ENCODE peak calls at places on chromosome 19, in seven cellular contexts. One of them, this sample, is unnamed.

GRCh38 chr19:50300814-50301606 is 28.2 kb downstream of the KCNC3 start:
- DNase-seq in psoas muscle: no peak
- DNase-seq in left lung: no peak
- DNase-seq in choroid plexus epithelial cell: peak; percentile 70
- DNase-seq in ovary: no peak
- DNase-seq in nephron progenitor cell: no peak
- DNase-seq in progenitor cell of endocrine pancreas: no peak
- DNase-seq in this sample: no peak

GRCh38 chr19:13056052-13056660 is 46.5 kb downstream of the LYL1 start:
- DNase-seq in left lung: peak; percentile 90
- DNase-seq in progenitor cell of endocrine pancreas: no peak
- DNase-seq in psoas muscle: no peak
- DNase-seq in ovary: peak; percentile 68
- DNase-seq in nephron progenitor cell: no peak
- DNase-seq in choroid plexus epithelial cell: peak; percentile 66
- DNase-seq in this sample: no peak

GRCh38 chr19:30420881-30421280 is 48.7 kb downstream of the ZNF536 start:
- DNase-seq in choroid plexus epithelial cell: no peak
- DNase-seq in psoas muscle: no peak
- DNase-seq in left lung: no peak
- DNase-seq in progenitor cell of endocrine pancreas: no peak
- DNase-seq in ovary: no peak
- DNase-seq in nephron progenitor cell: no peak
- DNase-seq in this sample: no peak

GRCh38 chr19:33375760-33376159 is 2.3 kb downstream of the CEBPG start:
- DNase-seq in psoas muscle: no peak
- DNase-seq in ovary: no peak
- DNase-seq in nephron progenitor cell: no peak
- DNase-seq in progenitor cell of endocrine pancreas: no peak
- DNase-seq in choroid plexus epithelial cell: peak; percentile 52
- DNase-seq in left lung: no peak
- DNase-seq in this sample: no peak

GRCh38 chr19:8965887-8966286 is 44.3 kb downstream of the MUC16 start:
- DNase-seq in progenitor cell of endocrine pancreas: no peak
- DNase-seq in psoas muscle: no peak
- DNase-seq in ovary: no peak
- DNase-seq in choroid plexus epithelial cell: no peak
- DNase-seq in nephron progenitor cell: peak; percentile 7
- DNase-seq in left lung: no peak
- DNase-seq in this sample: no peak

GRCh38 chr19:19372656-19373416 is 32.6 kb upstream of the GATAD2A start:
- DNase-seq in progenitor cell of endocrine pancreas: no peak
- DNase-seq in ovary: no peak
- DNase-seq in psoas muscle: peak; percentile 74
- DNase-seq in choroid plexus epithelial cell: peak; percentile 65
- DNase-seq in left lung: peak; percentile 87
- DNase-seq in nephron progenitor cell: no peak
- DNase-seq in this sample: no peak

GRCh38 chr19:18479964-18480723 is 41.7 kb downstream of the ELL start:
- DNase-seq in progenitor cell of endocrine pancreas: no peak
- DNase-seq in nephron progenitor cell: no peak
- DNase-seq in choroid plexus epithelial cell: peak; percentile 65
- DNase-seq in left lung: peak; percentile 89
- DNase-seq in ovary: peak; percentile 48
- DNase-seq in psoas muscle: peak; percentile 92
- DNase-seq in this sample: no peak

GRCh38 chr19:33910922-33911321 is 114.3 kb downstream of the KCTD15 start:
- DNase-seq in nephron progenitor cell: no peak
- DNase-seq in psoas muscle: no peak
- DNase-seq in left lung: no peak
- DNase-seq in progenitor cell of endocrine pancreas: no peak
- DNase-seq in choroid plexus epithelial cell: no peak
- DNase-seq in ovary: no peak
- DNase-seq in this sample: no peak

GRCh38 chr19:1074512-1075283 is 7.7 kb downstream of the ARHGAP45 start:
- DNase-seq in psoas muscle: peak; percentile 90
- DNase-seq in choroid plexus epithelial cell: no peak
- DNase-seq in progenitor cell of endocrine pancreas: no peak
- DNase-seq in ovary: no peak
- DNase-seq in left lung: peak; percentile 97
- DNase-seq in nephron progenitor cell: no peak
- DNase-seq in this sample: no peak

GRCh38 chr19:43525836-43526771 is 897 bp downstream of the ETHE1 start:
- DNase-seq in left lung: no peak
- DNase-seq in choroid plexus epithelial cell: no peak
- DNase-seq in psoas muscle: peak; percentile 57
- DNase-seq in ovary: no peak
- DNase-seq in nephron progenitor cell: peak; percentile 46
- DNase-seq in progenitor cell of endocrine pancreas: peak; percentile 33
- DNase-seq in this sample: no peak

GRCh38 chr19:51145926-51146493 is 3.9 kb downstream of the SIGLEC7 start:
- DNase-seq in progenitor cell of endocrine pancreas: no peak
- DNase-seq in left lung: no peak
- DNase-seq in ovary: no peak
- DNase-seq in psoas muscle: no peak
- DNase-seq in nephron progenitor cell: no peak
- DNase-seq in choroid plexus epithelial cell: no peak
- DNase-seq in this sample: no peak

GRCh38 chr19:4413588-4413987 is 11.1 kb downstream of the CHAF1A start:
- DNase-seq in choroid plexus epithelial cell: no peak
- DNase-seq in psoas muscle: no peak
- DNase-seq in left lung: no peak
- DNase-seq in progenitor cell of endocrine pancreas: no peak
- DNase-seq in nephron progenitor cell: no peak
- DNase-seq in ovary: no peak
- DNase-seq in this sample: no peak

GRCh38 chr19:954672-955494 is 29.0 kb downstream of the ARID3A start:
- DNase-seq in nephron progenitor cell: peak; percentile 70
- DNase-seq in choroid plexus epithelial cell: peak; percentile 24
- DNase-seq in progenitor cell of endocrine pancreas: no peak
- DNase-seq in left lung: peak; percentile 69
- DNase-seq in ovary: no peak
- DNase-seq in psoas muscle: no peak
- DNase-seq in this sample: no peak

GRCh38 chr19:31513841-31514240 is 164.6 kb upstream of the TSHZ3 start:
- DNase-seq in progenitor cell of endocrine pancreas: no peak
- DNase-seq in ovary: no peak
- DNase-seq in left lung: no peak
- DNase-seq in psoas muscle: no peak
- DNase-seq in choroid plexus epithelial cell: no peak
- DNase-seq in nephron progenitor cell: no peak
- DNase-seq in this sample: no peak

GRCh38 chr19:48754950-48755645 is at the start of gene FGF21:
- DNase-seq in choroid plexus epithelial cell: no peak
- DNase-seq in left lung: peak; percentile 37
- DNase-seq in psoas muscle: peak; percentile 78
- DNase-seq in ovary: no peak
- DNase-seq in progenitor cell of endocrine pancreas: no peak
- DNase-seq in nephron progenitor cell: no peak
- DNase-seq in this sample: no peak

GRCh38 chr19:49217382-49217781 is 59.8 kb downstream of the TRPM4 start:
- DNase-seq in psoas muscle: peak; percentile 78
- DNase-seq in ovary: no peak
- DNase-seq in left lung: no peak
- DNase-seq in choroid plexus epithelial cell: peak; percentile 82
- DNase-seq in progenitor cell of endocrine pancreas: no peak
- DNase-seq in nephron progenitor cell: no peak
- DNase-seq in this sample: no peak

DNA sequence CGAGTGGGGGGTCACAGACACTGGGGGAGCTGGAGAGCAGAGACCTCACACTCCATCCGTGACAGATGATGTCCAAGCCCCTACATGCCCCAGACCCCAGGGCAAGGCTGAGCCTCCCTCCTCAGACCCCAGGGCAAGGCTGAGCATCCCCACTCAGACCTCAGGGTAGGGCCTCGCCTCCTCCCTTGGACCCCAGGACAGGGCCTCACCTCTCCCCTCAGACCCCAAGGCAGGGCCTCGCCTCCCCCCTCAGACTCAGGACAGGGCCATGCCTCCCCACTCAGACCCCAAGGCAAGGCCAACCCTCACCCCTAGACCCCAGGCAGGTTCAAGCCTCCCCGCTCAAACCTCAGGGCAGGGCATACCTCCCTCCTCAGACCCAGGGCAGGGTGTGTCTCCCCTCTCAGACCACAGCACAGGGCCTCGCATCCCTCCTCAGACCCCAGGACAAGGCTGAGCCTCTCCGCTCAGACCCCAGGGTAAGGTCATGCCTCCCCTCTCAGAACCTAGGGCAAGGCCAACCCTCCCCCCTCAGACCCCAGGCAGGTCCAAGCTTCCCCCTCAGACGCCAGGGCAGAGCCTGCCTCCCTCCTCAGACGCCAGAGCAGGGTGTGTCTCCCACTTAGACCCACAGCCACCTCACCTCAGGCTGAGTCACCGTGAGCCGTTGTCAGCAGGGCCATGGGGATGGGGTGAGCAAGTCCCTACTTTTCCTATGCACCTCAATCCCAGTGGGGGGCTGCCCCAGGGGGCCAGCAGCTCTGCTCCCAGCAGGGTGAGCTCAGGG is 1.7 kb upstream of the S1PR4 start:
- DNase-seq in progenitor cell of endocrine pancreas: no peak
- DNase-seq in choroid plexus epithelial cell: peak; percentile 23
- DNase-seq in nephron progenitor cell: no peak
- DNase-seq in psoas muscle: no peak
- DNase-seq in ovary: no peak
- DNase-seq in left lung: peak; percentile 91
- DNase-seq in this sample: no peak
- TF ChIP-seq CTCF in progenitor cell of endocrine pancreas: no peak
- TF ChIP-seq CTCF in choroid plexus epithelial cell: no peak
- TF ChIP-seq CTCF in nephron progenitor cell: no peak
- TF ChIP-seq CTCF in psoas muscle: no peak
- TF ChIP-seq CTCF in ovary: no peak
- TF ChIP-seq CTCF in left lung: no peak
- TF ChIP-seq CTCF in this sample: no peak

GRCh38 chr19:47561440-47562045 is 11.4 kb downstream of the ZNF541 start:
- DNase-seq in progenitor cell of endocrine pancreas: no peak
- DNase-seq in choroid plexus epithelial cell: no peak
- DNase-seq in left lung: peak; percentile 9
- DNase-seq in nephron progenitor cell: no peak
- DNase-seq in psoas muscle: no peak
- DNase-seq in ovary: no peak
- DNase-seq in this sample: no peak

GRCh38 chr19:47560999-47561398 is 11.9 kb downstream of the ZNF541 start:
- DNase-seq in ovary: no peak
- DNase-seq in left lung: no peak
- DNase-seq in psoas muscle: no peak
- DNase-seq in choroid plexus epithelial cell: no peak
- DNase-seq in nephron progenitor cell: no peak
- DNase-seq in progenitor cell of endocrine pancreas: no peak
- DNase-seq in this sample: no peak

GRCh38 chr19:47569331-47569730 is 3.6 kb downstream of the ZNF541 start:
- DNase-seq in nephron progenitor cell: no peak
- DNase-seq in progenitor cell of endocrine pancreas: no peak
- DNase-seq in psoas muscle: no peak
- DNase-seq in left lung: no peak
- DNase-seq in choroid plexus epithelial cell: no peak
- DNase-seq in ovary: no peak
- DNase-seq in this sample: no peak

GRCh38 chr19:47564081-47564480 is 8.9 kb downstream of the ZNF541 start:
- DNase-seq in progenitor cell of endocrine pancreas: no peak
- DNase-seq in left lung: no peak
- DNase-seq in choroid plexus epithelial cell: no peak
- DNase-seq in psoas muscle: no peak
- DNase-seq in nephron progenitor cell: no peak
- DNase-seq in ovary: no peak
- DNase-seq in this sample: no peak
- TF ChIP-seq CTCF in progenitor cell of endocrine pancreas: no peak
- TF ChIP-seq CTCF in left lung: no peak
- TF ChIP-seq CTCF in choroid plexus epithelial cell: no peak
- TF ChIP-seq CTCF in psoas muscle: no peak
- TF ChIP-seq CTCF in nephron progenitor cell: no peak
- TF ChIP-seq CTCF in ovary: no peak
- TF ChIP-seq CTCF in this sample: no peak

DNA sequence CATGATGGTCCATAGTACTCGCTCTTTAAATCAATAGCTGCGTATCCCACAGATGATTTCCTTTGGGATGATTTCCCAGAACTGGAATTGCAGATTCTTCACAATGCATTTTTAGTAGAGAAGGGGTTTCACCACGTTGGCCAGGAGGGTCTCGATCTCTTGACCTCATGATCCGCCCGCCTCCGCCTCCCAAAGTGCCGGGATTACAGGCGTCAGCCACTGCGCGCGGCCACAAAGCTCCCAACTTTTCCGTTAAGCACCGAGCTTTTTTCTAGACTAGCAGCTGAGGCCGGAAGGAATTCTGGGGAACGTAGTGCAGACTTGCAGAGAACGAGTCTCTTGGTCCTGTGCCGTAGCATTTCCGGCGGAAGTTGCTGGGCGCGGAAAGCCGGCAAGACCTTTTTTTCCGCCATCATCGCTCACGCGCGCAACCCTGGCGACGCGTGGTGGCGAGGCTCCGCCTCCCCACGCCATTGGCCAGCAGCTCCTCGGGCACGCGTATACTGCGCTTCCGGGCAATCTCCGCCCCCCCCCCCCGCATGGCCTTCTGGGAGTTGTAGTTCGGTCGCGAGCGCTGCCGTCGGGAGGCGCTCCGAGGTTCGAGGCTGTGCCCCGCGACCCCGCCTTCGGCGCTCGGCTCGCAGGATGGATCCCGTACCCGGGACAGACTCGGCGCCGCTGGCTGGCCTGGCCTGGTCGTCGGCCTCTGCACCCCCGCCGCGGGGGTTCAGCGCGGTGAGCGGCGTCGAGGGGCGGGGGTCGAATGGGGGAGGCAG is at the start of gene MVB12A:
- DNase-seq in psoas muscle: peak; percentile 99
- DNase-seq in progenitor cell of endocrine pancreas: peak; percentile 90
- DNase-seq in nephron progenitor cell: peak; percentile 94
- DNase-seq in left lung: peak; percentile 99
- DNase-seq in ovary: peak; percentile 97
- DNase-seq in choroid plexus epithelial cell: peak; percentile 99
- DNase-seq in this sample: peak; percentile 89
- TF ChIP-seq CTCF in psoas muscle: no peak
- TF ChIP-seq CTCF in progenitor cell of endocrine pancreas: no peak
- TF ChIP-seq CTCF in nephron progenitor cell: no peak
- TF ChIP-seq CTCF in left lung: peak; percentile 11
- TF ChIP-seq CTCF in ovary: no peak
- TF ChIP-seq CTCF in choroid plexus epithelial cell: no peak
- TF ChIP-seq CTCF in this sample: no peak

DNA sequence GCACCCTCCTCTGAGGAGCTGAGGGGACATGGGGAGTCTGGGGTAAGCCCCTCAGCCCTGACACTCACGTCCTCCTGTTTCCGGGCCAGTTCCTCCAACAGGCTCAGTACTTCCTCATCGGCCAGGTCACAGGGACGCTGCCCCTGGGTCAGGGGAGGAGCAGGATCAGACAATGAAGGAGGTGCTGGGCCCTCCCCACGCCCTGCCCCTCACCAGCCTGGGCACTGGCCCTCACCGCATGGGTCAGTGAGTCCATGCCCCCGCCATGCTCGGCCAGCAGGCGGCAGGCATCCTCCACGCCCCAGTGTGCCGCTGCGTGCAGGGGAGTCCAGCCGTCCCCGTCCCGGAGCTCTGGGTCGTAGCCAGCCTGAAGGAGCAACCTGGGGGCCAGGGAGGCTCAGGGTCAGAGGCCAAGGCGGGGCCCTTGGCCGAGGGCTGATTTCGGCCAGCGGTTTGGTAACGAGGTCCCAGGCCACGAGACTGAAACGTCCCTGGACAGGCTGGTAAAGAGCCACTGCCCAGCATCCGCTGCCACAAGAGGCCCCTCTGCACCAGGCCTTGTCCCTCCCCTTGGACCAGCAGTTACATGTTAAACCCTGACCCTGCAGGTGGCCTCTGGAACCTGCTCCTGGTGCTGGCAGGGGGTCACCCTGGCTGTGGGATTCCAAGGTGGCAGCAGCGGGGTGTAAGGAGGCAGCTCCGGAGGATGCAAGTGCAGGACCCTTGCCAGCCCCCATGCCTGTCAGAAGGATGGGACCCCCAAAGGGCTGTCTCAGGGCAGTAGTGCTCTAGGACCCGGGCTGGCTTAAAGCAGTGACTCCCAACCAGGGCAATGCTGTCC is 18.5 kb downstream of the PPP1R12C start:
- DNase-seq in ovary: no peak
- DNase-seq in psoas muscle: peak; percentile 48
- DNase-seq in progenitor cell of endocrine pancreas: no peak
- DNase-seq in nephron progenitor cell: peak; percentile 28
- DNase-seq in left lung: peak; percentile 68
- DNase-seq in choroid plexus epithelial cell: no peak
- DNase-seq in this sample: no peak
- TF ChIP-seq CTCF in ovary: no peak
- TF ChIP-seq CTCF in psoas muscle: no peak
- TF ChIP-seq CTCF in progenitor cell of endocrine pancreas: no peak
- TF ChIP-seq CTCF in nephron progenitor cell: peak; percentile 16
- TF ChIP-seq CTCF in left lung: no peak
- TF ChIP-seq CTCF in choroid plexus epithelial cell: no peak
- TF ChIP-seq CTCF in this sample: no peak

This sample was measured in neural crest cell.